ENCODE peak calls at places on chromosomes 16 and 17, in seven cellular contexts. O is CD8-positive, alpha-beta T cell; I is upper lobe of right lung; G is A549; W is psoas muscle; H is PC-3; T is cardiac muscle cell. R is an unnamed sample.

GRCh38 chr17:17900615-17901520 is 64.1 kb upstream of the SREBF1 start:
- DNase-seq in O (no peak), I (peak; percentile 81), G (peak; percentile 83), W (peak; percentile 86), H (peak; percentile 97), T (peak; percentile 98), R (peak; percentile 55)

GRCh38 chr17:35245196-35245486 is 2.3 kb downstream of the SLFN5 start:
- DNase-seq in O (no peak), I (no peak), G (peak; percentile 63), W (no peak), H (peak; percentile 83), T (peak; percentile 91), R (no peak)

GRCh38 chr16:69316595-69317034 is 5.5 kb downstream of the VPS4A start:
- DNase-seq in O (no peak), I (no peak), G (no peak), W (peak; percentile 49), H (no peak), T (no peak), R (no peak)

GRCh38 chr16:28192811-28193529 is 18.8 kb downstream of the XPO6 start:
- DNase-seq in O (peak; percentile 89), I (peak; percentile 72), G (no peak), W (no peak), H (no peak), T (no peak), R (peak; percentile 43)

GRCh38 chr17:48625502-48626201 is 506 bp downstream of the HOXB9 start:
- DNase-seq in O (peak; percentile 29), I (no peak), G (peak; percentile 84), W (no peak), H (peak; percentile 77), T (no peak), R (peak; percentile 90)

GRCh38 chr17:72414967-72415853 is 294.4 kb downstream of the SOX9 start:
- DNase-seq in O (no peak), I (no peak), G (no peak), W (no peak), H (no peak), T (no peak), R (no peak)

GRCh38 chr16:2253293-2253692 is 1.9 kb upstream of the ECI1 start:
- DNase-seq in O (no peak), I (no peak), G (no peak), W (no peak), H (no peak), T (no peak), R (no peak)

GRCh38 chr16:50972899-50973298 is 178.2 kb downstream of the SALL1 start:
- DNase-seq in O (no peak), I (no peak), G (no peak), W (no peak), H (no peak), T (peak; percentile 2), R (no peak)

GRCh38 chr17:50865060-50865867 is 890 bp downstream of the TOB1 start:
- DNase-seq in O (peak; percentile 68), I (peak; percentile 86), G (no peak), W (peak; percentile 79), H (peak; percentile 53), T (peak; percentile 54), R (peak; percentile 76)

GRCh38 chr16:56708418-56708817 is 21.5 kb upstream of the NUP93 start:
- DNase-seq in O (peak; percentile 72), I (no peak), G (no peak), W (no peak), H (no peak), T (no peak), R (no peak)

GRCh38 chr16:55622930-55623561 is 32.7 kb upstream of the SLC6A2 start:
- DNase-seq in O (no peak), I (no peak), G (peak; percentile 25), W (no peak), H (peak; percentile 7), T (no peak), R (no peak)

GRCh38 chr16:16071631-16072244 is 122.3 kb downstream of the ABCC1 start:
- DNase-seq in O (no peak), I (no peak), G (no peak), W (peak; percentile 50), H (no peak), T (peak; percentile 84), R (no peak)

GRCh38 chr16:68707341-68708152 is 29.5 kb upstream of the CDH1 start:
- DNase-seq in O (no peak), I (peak; percentile 85), G (peak; percentile 89), W (no peak), H (peak; percentile 80), T (peak; percentile 52), R (peak; percentile 86)

GRCh38 chr17:491086-492014 is 138.7 kb upstream of the RPH3AL start:
- DNase-seq in O (peak; percentile 30), I (peak; percentile 81), G (peak; percentile 41), W (peak; percentile 73), H (no peak), T (peak; percentile 73), R (peak; percentile 74)

GRCh38 chr17:11644265-11645212 is 46.3 kb downstream of the DNAH9 start:
- DNase-seq in O (peak; percentile 21), I (peak; percentile 66), G (peak; percentile 36), W (peak; percentile 25), H (peak; percentile 71), T (peak; percentile 70), R (peak; percentile 44)

GRCh38 chr16:84427553-84427952 is 59.2 kb downstream of the ATP2C2 start:
- DNase-seq in O (no peak), I (no peak), G (no peak), W (no peak), H (no peak), T (no peak), R (no peak)

GRCh38 chr17:66255112-66255511 is 25.9 kb upstream of the APOH start:
- DNase-seq in O (peak; percentile 36), I (no peak), G (no peak), W (no peak), H (peak; percentile 93), T (peak; percentile 88), R (peak; percentile 64)

GRCh38 chr16:49471038-49471727 is 97.6 kb downstream of the C16orf78 start:
- DNase-seq in O (no peak), I (peak; percentile 17), G (no peak), W (no peak), H (no peak), T (no peak), R (no peak)

GRCh38 chr17:41786227-41787020 is at the start of gene JUP:
- DNase-seq in O (peak; percentile 91), I (peak; percentile 100), G (peak; percentile 100), W (peak; percentile 100), H (peak; percentile 98), T (peak; percentile 99), R (peak; percentile 100)

GRCh38 chr17:50834786-50835562 is 412 bp upstream of the WFIKKN2 start:
- DNase-seq in O (no peak), I (no peak), G (no peak), W (no peak), H (no peak), T (peak; percentile 62), R (no peak)

GRCh38 chr16:53666816-53667415 is 36.7 kb downstream of the RPGRIP1L start:
- DNase-seq in O (no peak), I (no peak), G (no peak), W (no peak), H (no peak), T (no peak), R (no peak)

GRCh38 chr16:24253192-24253591 is 2.9 kb upstream of the CACNG3 start:
- DNase-seq in O (peak; percentile 20), I (no peak), G (peak; percentile 45), W (no peak), H (peak; percentile 51), T (peak; percentile 48), R (no peak)

GRCh38 chr16:74726736-74727135 is 26.1 kb upstream of the MLKL start:
- DNase-seq in O (no peak), I (no peak), G (no peak), W (no peak), H (peak; percentile 66), T (no peak), R (no peak)

GRCh38 chr17:1744551-1745512 is 2.2 kb downstream of the SERPINF2 start:
- DNase-seq in O (no peak), I (no peak), G (no peak), W (no peak), H (no peak), T (no peak), R (no peak)
- H3K4me3 ChIP-seq in O (no peak overlapping the region), I (no peak overlapping the region), G (no peak overlapping the region), W (no peak overlapping the region), H (no peak overlapping the region), T (no peak overlapping the region), R (no peak overlapping the region)

GRCh38 chr16:7938175-7938574 is 605.5 kb downstream of the RBFOX1 start:
- DNase-seq in O (no peak), I (no peak), G (no peak), W (no peak), H (no peak), T (no peak), R (no peak)
- TF ChIP-seq CTCF in O (no peak), I (no peak), G (no peak), W (no peak), H (no peak), T (no peak), R (no peak)

GRCh38 chr17:73593249-73593965 is 50.8 kb downstream of the SDK2 start:
- DNase-seq in O (no peak), I (no peak), G (no peak), W (no peak), H (no peak), T (no peak), R (no peak)

GRCh38 chr17:73589096-73589980 is 54.9 kb downstream of the SDK2 start:
- DNase-seq in O (no peak), I (no peak), G (no peak), W (no peak), H (no peak), T (no peak), R (no peak)

GRCh38 chr17:73592531-73592961 is 51.7 kb downstream of the SDK2 start:
- DNase-seq in O (peak; percentile 29), I (no peak), G (no peak), W (no peak), H (no peak), T (no peak), R (peak; percentile 13)

GRCh38 chr17:73592079-73592415 is 52.2 kb downstream of the SDK2 start:
- DNase-seq in O (no peak), I (no peak), G (no peak), W (no peak), H (no peak), T (no peak), R (no peak)

DNA sequence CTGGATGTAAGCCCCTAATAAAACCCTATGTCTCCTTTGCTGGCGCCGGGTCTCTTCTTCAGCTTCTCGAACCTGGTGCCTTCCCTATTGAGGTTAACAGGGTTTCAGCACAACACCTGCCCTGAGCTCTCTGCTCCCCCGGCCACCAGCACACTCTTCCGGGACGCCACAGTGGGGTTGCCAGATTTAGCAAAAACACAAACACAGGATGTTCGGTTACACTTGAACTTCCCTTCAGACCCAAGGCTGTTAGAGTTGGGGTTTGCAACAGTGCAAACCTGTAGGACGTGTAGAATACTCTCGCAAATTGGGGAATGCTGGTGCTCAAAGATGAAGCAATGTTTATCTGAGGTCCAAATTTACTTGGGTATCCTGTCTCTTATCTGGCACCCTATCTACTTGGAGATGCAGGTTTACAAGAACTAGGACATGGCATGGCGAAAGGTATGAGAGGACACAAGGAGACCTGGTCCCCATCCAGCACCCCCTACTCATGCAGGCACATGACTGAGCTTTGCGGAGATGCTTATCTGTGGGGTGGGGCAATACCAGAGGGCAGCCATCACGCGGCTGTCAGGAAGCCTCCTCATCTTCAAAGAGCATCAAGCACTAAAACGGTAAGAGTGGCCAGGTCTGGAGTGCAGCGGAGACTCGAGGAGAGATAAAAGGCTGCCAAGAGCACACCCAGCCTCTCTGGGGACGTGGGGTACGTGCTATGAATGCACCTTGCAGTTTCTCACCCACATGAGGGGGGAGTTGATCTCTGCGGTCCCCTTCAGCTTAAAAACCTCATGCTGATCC is 52.8 kb downstream of the SDK2 start:
- DNase-seq in O (peak; percentile 76), I (no peak), G (no peak), W (no peak), H (no peak), T (no peak), R (no peak)
- H3K4me1 ChIP-seq in O (peaks cover 80% of the 10 kb centered on the region), I (peaks cover 17% of the 10 kb centered on the region), G (no peaks in the 10 kb centered on the region), W (no peaks in the 10 kb centered on the region), H (no peaks in the 10 kb centered on the region), T (peaks cover 13% of the 10 kb centered on the region), R (no peaks in the 10 kb centered on the region)

GRCh38 chr16:86671486-86672214 is 93.3 kb downstream of the FOXL1 start:
- DNase-seq in O (no peak), I (no peak), G (no peak), W (no peak), H (no peak), T (no peak), R (no peak)
- H3K4me3 ChIP-seq in O (no peak overlapping the region), I (no peak overlapping the region), G (no peak overlapping the region), W (no peak overlapping the region), H (no peak overlapping the region), T (no peak overlapping the region), R (no peak overlapping the region)

R was measured in mucosa of descending colon.